ENCODE peak calls at places on chromosome 9, in ten cellular contexts. Y is neural progenitor cell, B is left ventricle myocardium inferior, T is CD14-positive monocyte, I is SK-N-SH, A is epithelial cell of esophagus, O is fibroblast of mammary gland, J is brain microvascular endothelial cell, Z is NB4, R is LNCaP clone FGC. G is an unnamed sample.

GRCh38 chr9:8268216-8268878 is 468.8 kb upstream of the DMAC1 start:
- DNase-seq in Y (no peak), B (no peak), T (no peak), I (no peak), A (no peak), O (peak; percentile 75), J (no peak), Z (no peak), R (no peak), G (no peak)

GRCh38 chr9:26706223-26706622 is 186.4 kb downstream of the CAAP1 start:
- DNase-seq in Y (no peak), B (no peak), T (no peak), I (no peak), A (peak; percentile 22), O (no peak), J (no peak), Z (no peak), R (no peak), G (peak; percentile 55)

GRCh38 chr9:122265265-122265900 is 701 bp downstream of the MRRF start:
- DNase-seq in Y (no peak), B (no peak), T (peak; percentile 49), I (no peak), A (peak; percentile 36), O (peak; percentile 46), J (no peak), Z (peak; percentile 81), R (peak; percentile 37), G (peak; percentile 37)

GRCh38 chr9:4762108-4762888 is 21.3 kb upstream of the AK3 start:
- DNase-seq in Y (peak; percentile 81), B (peak; percentile 70), T (no peak), I (peak; percentile 51), A (peak; percentile 86), O (peak; percentile 85), J (peak; percentile 62), Z (peak; percentile 91), R (peak; percentile 79), G (peak; percentile 77)

GRCh38 chr9:131393622-131394463 is at the start of gene PRRC2B:
- DNase-seq in Y (peak; percentile 97), B (peak; percentile 90), T (peak; percentile 80), I (peak; percentile 99), A (peak; percentile 83), O (peak; percentile 61), J (peak; percentile 57), Z (peak; percentile 89), R (no peak), G (peak; percentile 38)

GRCh38 chr9:136283291-136284235 is 20.3 kb downstream of the CCDC187 start:
- DNase-seq in Y (peak; percentile 87), B (peak; percentile 79), T (no peak), I (peak; percentile 94), A (peak; percentile 68), O (peak; percentile 56), J (peak; percentile 52), Z (peak; percentile 78), R (no peak), G (peak; percentile 34)

GRCh38 chr9:13386935-13387667 is 107.6 kb upstream of the MPDZ start:
- DNase-seq in Y (no peak), B (no peak), T (no peak), I (no peak), A (no peak), O (peak; percentile 97), J (peak; percentile 83), Z (peak; percentile 57), R (no peak), G (no peak)

GRCh38 chr9:37769306-37769705 is 15.6 kb downstream of the EXOSC3 start:
- DNase-seq in Y (no peak), B (no peak), T (no peak), I (no peak), A (no peak), O (no peak), J (no peak), Z (no peak), R (no peak), G (no peak)

GRCh38 chr9:137786511-137786920 is 91.1 kb upstream of the CACNA1B start:
- DNase-seq in Y (no peak), B (no peak), T (no peak), I (no peak), A (no peak), O (peak; percentile 68), J (peak; percentile 66), Z (no peak), R (no peak), G (no peak)

GRCh38 chr9:87592554-87593394 is 95.1 kb downstream of the DAPK1 start:
- DNase-seq in Y (no peak), B (peak; percentile 62), T (no peak), I (no peak), A (no peak), O (peak; percentile 69), J (peak; percentile 72), Z (no peak), R (no peak), G (peak; percentile 23)

GRCh38 chr9:91758491-91758981 is 191.5 kb downstream of the ROR2 start:
- DNase-seq in Y (peak; percentile 80), B (no peak), T (no peak), I (peak; percentile 73), A (peak; percentile 52), O (peak; percentile 69), J (peak; percentile 44), Z (peak; percentile 72), R (no peak), G (peak; percentile 46)
- TF ChIP-seq CTCF in Y (peak; percentile 76), B (peak; percentile 36), T (peak; percentile 41), I (peak; percentile 58), A (peak; percentile 77), O (peak; percentile 89), J (peak; percentile 93), Z (peak; percentile 89), R (peak; percentile 70), G (peak; percentile 78)

GRCh38 chr9:93587651-93588347 is 11.4 kb downstream of the PHF2 start:
- DNase-seq in Y (peak; percentile 27), B (no peak), T (peak; percentile 26), I (peak; percentile 55), A (no peak), O (no peak), J (no peak), Z (no peak), R (no peak), G (no peak)
- TF ChIP-seq CTCF in Y (peak; percentile 37), B (peak; percentile 44), T (peak; percentile 17), I (peak; percentile 22), A (no peak), O (peak; percentile 17), J (peak; percentile 52), Z (peak; percentile 2), R (no peak), G (peak; percentile 5)

GRCh38 chr9:12091865-12092527 is 601.2 kb upstream of the TYRP1 start:
- DNase-seq in Y (peak; percentile 1), B (no peak), T (no peak), I (no peak), A (no peak), O (no peak), J (no peak), Z (no peak), R (no peak), G (no peak)
- TF ChIP-seq CTCF in Y (no peak), B (no peak), T (no peak), I (no peak), A (no peak), O (no peak), J (no peak), Z (no peak), R (no peak), G (no peak)

GRCh38 chr9:135135927-135136311 is 48.5 kb downstream of the OLFM1 start:
- DNase-seq in Y (no peak), B (no peak), T (no peak), I (no peak), A (no peak), O (no peak), J (no peak), Z (no peak), R (no peak), G (no peak)
- TF ChIP-seq CTCF in Y (no peak), B (no peak), T (no peak), I (no peak), A (no peak), O (no peak), J (no peak), Z (no peak), R (no peak), G (no peak)

GRCh38 chr9:70448904-70449303 is 34.4 kb upstream of the KLF9 start:
- DNase-seq in Y (no peak), B (no peak), T (no peak), I (no peak), A (no peak), O (no peak), J (no peak), Z (no peak), R (no peak), G (no peak)

GRCh38 chr9:70451765-70452164 is 37.3 kb upstream of the KLF9 start:
- DNase-seq in Y (no peak), B (no peak), T (no peak), I (no peak), A (no peak), O (no peak), J (no peak), Z (no peak), R (no peak), G (no peak)

GRCh38 chr9:70449461-70449860 is 35.0 kb upstream of the KLF9 start:
- DNase-seq in Y (no peak), B (no peak), T (no peak), I (no peak), A (no peak), O (no peak), J (no peak), Z (no peak), R (no peak), G (no peak)

GRCh38 chr9:70450735-70451134 is 36.3 kb upstream of the KLF9 start:
- DNase-seq in Y (no peak), B (no peak), T (no peak), I (no peak), A (no peak), O (no peak), J (no peak), Z (no peak), R (no peak), G (no peak)

GRCh38 chr9:70452365-70452764 is 37.9 kb upstream of the KLF9 start:
- DNase-seq in Y (no peak), B (no peak), T (no peak), I (no peak), A (no peak), O (no peak), J (no peak), Z (no peak), R (no peak), G (no peak)
- TF ChIP-seq CTCF in Y (no peak), B (no peak), T (no peak), I (no peak), A (no peak), O (no peak), J (no peak), Z (no peak), R (no peak), G (no peak)

G was measured in bronchial epithelial cell.